ENCODE peak calls at places on chromosomes 12 and 14, in nine cellular contexts. E, M, T, P, I, X, F, R and D are unnamed samples.

GRCh38 chr14:69355955-69356321 is 42.2 kb downstream of the ERH start:
- DNase-seq in E (no peak), M (no peak), T (no peak), P (peak), I (no peak), X (no peak), F (no peak), R (no peak), D (no peak)

GRCh38 chr12:93714382-93714781 is 37.2 kb downstream of the CRADD start:
- DNase-seq in E (no peak), M (no peak), T (no peak), P (no peak), I (no peak), X (no peak), F (no peak), R (no peak), D (no peak)

GRCh38 chr12:131129839-131130238 is 176.1 kb downstream of the ADGRD1 start:
- DNase-seq in E (no peak), M (no peak), T (no peak), P (no peak), I (no peak), X (no peak), F (no peak), R (no peak), D (no peak)

GRCh38 chr12:59668678-59669077 is 72.8 kb downstream of the SLC16A7 start:
- DNase-seq in E (no peak), M (no peak), T (no peak), P (no peak), I (no peak), X (no peak), F (no peak), R (no peak), D (no peak)

GRCh38 chr12:112456029-112456428 is 37.3 kb downstream of the PTPN11 start:
- DNase-seq in E (no peak), M (no peak), T (no peak), P (no peak), I (no peak), X (no peak), F (peak), R (no peak), D (no peak)

GRCh38 chr12:10618338-10618987 is 5.1 kb upstream of the MAGOHB start:
- DNase-seq in E (no peak), M (no peak), T (no peak), P (peak), I (no peak), X (no peak), F (no peak), R (peak), D (no peak)

GRCh38 chr14:82740547-82740946 is 1206.9 kb upstream of the SEL1L start:
- DNase-seq in E (no peak), M (no peak), T (no peak), P (no peak), I (no peak), X (no peak), F (no peak), R (no peak), D (no peak)

GRCh38 chr12:74780458-74781241 is 243.0 kb downstream of the ATXN7L3B start:
- DNase-seq in E (no peak), M (peak), T (no peak), P (peak), I (no peak), X (no peak), F (no peak), R (peak), D (no peak)

GRCh38 chr14:23577710-23578392 is 739 bp downstream of the JPH4 start:
- DNase-seq in E (no peak), M (no peak), T (no peak), P (no peak), I (no peak), X (no peak), F (no peak), R (no peak), D (no peak)

GRCh38 chr12:124637586-124637985 is 70.2 kb upstream of the NCOR2 start:
- DNase-seq in E (no peak), M (peak), T (no peak), P (no peak), I (no peak), X (no peak), F (no peak), R (no peak), D (no peak)

GRCh38 chr12:19498099-19498498 is 58.8 kb downstream of the AEBP2 start:
- DNase-seq in E (no peak), M (no peak), T (no peak), P (no peak), I (no peak), X (no peak), F (no peak), R (no peak), D (no peak)

GRCh38 chr14:22556990-22557623 is 31.9 kb downstream of the DAD1 start:
- DNase-seq in E (peak), M (peak), T (peak), P (no peak), I (peak), X (peak), F (peak), R (peak), D (peak)

GRCh38 chr14:87030182-87030581 is 962.8 kb downstream of the GALC start:
- DNase-seq in E (no peak), M (no peak), T (no peak), P (no peak), I (no peak), X (no peak), F (no peak), R (no peak), D (no peak)

GRCh38 chr12:115000038-115000437 is 316.1 kb upstream of the TBX3 start:
- DNase-seq in E (no peak), M (no peak), T (no peak), P (peak), I (no peak), X (no peak), F (no peak), R (no peak), D (no peak)

GRCh38 chr14:96165493-96166474 is 38.9 kb upstream of the BDKRB2 start:
- DNase-seq in E (no peak), M (no peak), T (no peak), P (no peak), I (no peak), X (no peak), F (no peak), R (no peak), D (no peak)

GRCh38 chr14:64465208-64465821 is at the start of gene AKAP5:
- DNase-seq in E (peak), M (peak), T (peak), P (no peak), I (peak), X (no peak), F (peak), R (no peak), D (no peak)

GRCh38 chr12:11499802-11500201 is 104.4 kb upstream of the PRB2 start:
- DNase-seq in E (no peak), M (no peak), T (peak), P (no peak), I (no peak), X (no peak), F (no peak), R (no peak), D (no peak)

GRCh38 chr14:53055003-53055402 is 98.1 kb downstream of the DDHD1 start:
- DNase-seq in E (no peak), M (no peak), T (peak), P (no peak), I (no peak), X (peak), F (peak), R (peak), D (no peak)

GRCh38 chr12:102702447-102703114 is 214.5 kb downstream of the PAH start:
- DNase-seq in E (no peak), M (peak), T (no peak), P (no peak), I (no peak), X (peak), F (peak), R (no peak), D (no peak)

GRCh38 chr14:60926002-60926401 is 54.9 kb downstream of the TRMT5 start:
- DNase-seq in E (no peak), M (no peak), T (peak), P (no peak), I (no peak), X (no peak), F (no peak), R (no peak), D (no peak)

GRCh38 chr12:27385756-27386155 is 53.1 kb downstream of the BMAL2 start:
- DNase-seq in E (no peak), M (no peak), T (no peak), P (no peak), I (no peak), X (no peak), F (no peak), R (no peak), D (no peak)

GRCh38 chr14:77027538-77028383 is 747 bp downstream of the IRF2BPL start:
- DNase-seq in E (peak), M (peak), T (peak), P (no peak), I (peak), X (no peak), F (peak), R (peak), D (no peak)

GRCh38 chr12:53230971-53231858 is 794 bp downstream of the RARG start:
- DNase-seq in E (no peak), M (no peak), T (no peak), P (no peak), I (no peak), X (no peak), F (no peak), R (no peak), D (no peak)

GRCh38 chr14:22837750-22838538 is 1.6 kb downstream of the MMP14 start:
- DNase-seq in E (no peak), M (no peak), T (no peak), P (no peak), I (no peak), X (no peak), F (no peak), R (peak), D (no peak)

GRCh38 chr12:113138826-113139225 is 3.3 kb upstream of the RASAL1 start:
- DNase-seq in E (no peak), M (no peak), T (no peak), P (no peak), I (no peak), X (no peak), F (no peak), R (no peak), D (no peak)

GRCh38 chr14:81298911-81299310 is 78.2 kb upstream of the GTF2A1 start:
- DNase-seq in E (no peak), M (no peak), T (no peak), P (no peak), I (no peak), X (no peak), F (no peak), R (no peak), D (no peak)

GRCh38 chr12:114920828-114921579 is 237.0 kb upstream of the TBX3 start:
- DNase-seq in E (no peak), M (no peak), T (no peak), P (no peak), I (no peak), X (no peak), F (no peak), R (peak), D (no peak)

GRCh38 chr12:124405151-124405550 is 110.3 kb downstream of the RFLNA start:
- DNase-seq in E (no peak), M (no peak), T (no peak), P (no peak), I (no peak), X (no peak), F (no peak), R (no peak), D (no peak)

GRCh38 chr14:76811561-76811960 is 1.1 kb downstream of the ANGEL1 start:
- DNase-seq in E (no peak), M (no peak), T (no peak), P (no peak), I (no peak), X (no peak), F (no peak), R (no peak), D (no peak)

GRCh38 chr14:55930016-55930784 is 188.0 kb upstream of the PELI2 start:
- DNase-seq in E (no peak), M (no peak), T (no peak), P (no peak), I (no peak), X (no peak), F (no peak), R (no peak), D (no peak)

GRCh38 chr14:53525608-53526007 is 372.5 kb upstream of the DDHD1 start:
- DNase-seq in E (no peak), M (no peak), T (no peak), P (no peak), I (no peak), X (no peak), F (no peak), R (peak), D (no peak)

GRCh38 chr14:51327376-51327775 is 87.3 kb downstream of the TMX1 start:
- DNase-seq in E (no peak), M (no peak), T (no peak), P (no peak), I (no peak), X (no peak), F (no peak), R (peak), D (no peak)

GRCh38 chr14:94282991-94283723 is 9.9 kb downstream of the SERPINA10 start:
- DNase-seq in E (no peak), M (no peak), T (no peak), P (no peak), I (no peak), X (no peak), F (no peak), R (no peak), D (no peak)

GRCh38 chr14:33765251-33765650 is 185.6 kb downstream of the EGLN3 start:
- DNase-seq in E (no peak), M (no peak), T (no peak), P (no peak), I (no peak), X (no peak), F (no peak), R (no peak), D (no peak)

GRCh38 chr12:116864371-116865160 is 16.7 kb downstream of the HRK start:
- DNase-seq in E (no peak), M (no peak), T (no peak), P (no peak), I (no peak), X (no peak), F (no peak), R (peak), D (no peak)

GRCh38 chr12:1530592-1531159 is 63.7 kb downstream of the FBXL14 start:
- DNase-seq in E (no peak), M (no peak), T (no peak), P (no peak), I (no peak), X (no peak), F (no peak), R (no peak), D (no peak)

GRCh38 chr12:46458500-46459106 is 86.0 kb upstream of the SLC38A2 start:
- DNase-seq in E (no peak), M (no peak), T (no peak), P (no peak), I (no peak), X (peak), F (no peak), R (no peak), D (peak)

GRCh38 chr14:77043177-77043983 is 14.9 kb upstream of the IRF2BPL start:
- DNase-seq in E (no peak), M (peak), T (no peak), P (no peak), I (peak), X (peak), F (peak), R (peak), D (no peak)